ENCODE peak calls at places on chromosomes 11 and 22, in nine cellular contexts. J, X, L, W, F, E, V, B and U are unnamed samples.

GRCh38 chr11:831132-831864 is 1.5 kb upstream of the CD151 start:
- DNase-seq in J (no peak), X (no peak), L (no peak), W (no peak), F (no peak), E (no peak), V (no peak), B (no peak), U (no peak)

GRCh38 chr22:35664955-35665577 is 16.8 kb downstream of the APOL6 start:
- DNase-seq in J (no peak), X (no peak), L (no peak), W (no peak), F (no peak), E (no peak), V (no peak), B (no peak), U (no peak)

GRCh38 chr22:39256979-39257378 is 12.2 kb upstream of the PDGFB start:
- DNase-seq in J (no peak), X (no peak), L (no peak), W (no peak), F (no peak), E (no peak), V (no peak), B (no peak), U (no peak)

GRCh38 chr11:5507586-5508305 is 2.0 kb downstream of the UBQLN3 start:
- DNase-seq in J (no peak), X (no peak), L (no peak), W (no peak), F (no peak), E (no peak), V (no peak), B (no peak), U (no peak)

GRCh38 chr11:66314186-66314501 is 2.7 kb downstream of the CD248 start:
- DNase-seq in J (no peak), X (no peak), L (no peak), W (no peak), F (no peak), E (no peak), V (no peak), B (no peak), U (no peak)

GRCh38 chr11:110857885-110858555 is 145.8 kb upstream of the ARHGAP20 start:
- DNase-seq in J (no peak), X (no peak), L (no peak), W (no peak), F (no peak), E (peak; percentile 88), V (no peak), B (no peak), U (no peak)

GRCh38 chr11:12449961-12450715 is 72.8 kb downstream of the PARVA start:
- DNase-seq in J (no peak), X (no peak), L (no peak), W (no peak), F (no peak), E (no peak), V (no peak), B (no peak), U (no peak)

GRCh38 chr22:39206491-39206890 is 38.3 kb downstream of the PDGFB start:
- DNase-seq in J (no peak), X (no peak), L (no peak), W (no peak), F (no peak), E (no peak), V (no peak), B (no peak), U (no peak)

GRCh38 chr11:3085052-3085451 is 27.8 kb upstream of the CARS1 start:
- DNase-seq in J (no peak), X (no peak), L (no peak), W (no peak), F (no peak), E (no peak), V (no peak), B (no peak), U (no peak)

GRCh38 chr11:64652586-64653387 is 61.8 kb downstream of the SLC22A12 start:
- DNase-seq in J (peak; percentile 8), X (peak; percentile 72), L (peak; percentile 49), W (peak; percentile 75), F (peak; percentile 82), E (peak; percentile 42), V (peak; percentile 92), B (peak; percentile 75), U (peak; percentile 24)

GRCh38 chr22:26918236-26918635 is 260.8 kb downstream of the MIAT start:
- DNase-seq in J (no peak), X (no peak), L (no peak), W (no peak), F (no peak), E (no peak), V (no peak), B (peak; percentile 7), U (no peak)